ENCODE peak calls at places on chromosomes 2 and 18, in ten cellular contexts. X, D, O, J, B, F, L, R, I and E are unnamed samples. For H3K4me1, the result is how much of the 10 kb centered on the place peaks cover.

GRCh38 chr18:37484893-37485834 is 80.4 kb downstream of the CELF4 start:
- DNase-seq in L (no peak), R (peak), D (no peak), I (peak), X (peak), J (no peak), B (no peak), O (peak), F (peak), E (no peak)

GRCh38 chr2:45681675-45682074 is 30.2 kb downstream of the PRKCE start:
- DNase-seq in L (no peak), I (no peak), O (peak), J (peak), R (peak), F (peak), X (peak), D (no peak), B (no peak), E (peak)

GRCh38 chr18:10739152-10739551 is 213.3 kb downstream of the NAPG start:
- DNase-seq in J (no peak), D (no peak), R (no peak), F (peak), L (no peak), X (no peak), O (no peak), I (no peak), B (no peak), E (no peak)

GRCh38 chr18:44537521-44537920 is 143.2 kb upstream of the SETBP1 start:
- DNase-seq in R (peak), I (no peak), B (no peak), J (peak), L (no peak), F (peak), X (peak), O (no peak), D (no peak), E (peak)

GRCh38 chr2:11516984-11517648 is 16.7 kb upstream of the GREB1 start:
- DNase-seq in F (no peak), R (no peak), L (no peak), X (no peak), D (no peak), J (no peak), O (no peak), I (no peak), B (no peak), E (no peak)

GRCh38 chr2:6927753-6928152 is 10.5 kb downstream of the RNF144A start:
- DNase-seq in F (no peak), D (no peak), J (no peak), L (no peak), X (no peak), I (no peak), R (no peak), O (no peak), B (no peak), E (no peak)

GRCh38 chr2:45459860-45460259 is 151.2 kb downstream of the SRBD1 start:
- DNase-seq in R (no peak), I (peak), F (no peak), D (no peak), L (no peak), O (no peak), B (no peak), X (no peak), J (no peak), E (no peak)

GRCh38 chr2:84640386-84640785 is 124.1 kb downstream of the DNAH6 start:
- DNase-seq in D (no peak), O (no peak), J (no peak), I (no peak), F (no peak), L (no peak), R (no peak), X (no peak), B (no peak), E (no peak)

GRCh38 chr2:188937228-188938220 is 36.6 kb upstream of the COL3A1 start:
- DNase-seq in B (no peak), R (no peak), D (no peak), I (no peak), L (no peak), O (no peak), J (no peak), F (peak), X (no peak), E (no peak)

GRCh38 chr2:232925153-232925768 is 55.2 kb downstream of the SNORC start:
- DNase-seq in F (no peak), B (no peak), R (no peak), L (no peak), D (no peak), O (no peak), J (no peak), I (no peak), X (no peak), E (peak)

GRCh38 chr2:40639294-40639693 is 187.4 kb upstream of the SLC8A1 start:
- DNase-seq in I (peak), J (no peak), R (no peak), L (no peak), D (no peak), F (no peak), B (peak), X (no peak), O (no peak), E (no peak)

GRCh38 chr2:86065512-86065911 is 40.2 kb downstream of the POLR1A start:
- DNase-seq in L (no peak), O (no peak), B (no peak), X (no peak), J (no peak), F (no peak), R (no peak), D (no peak), I (no peak), E (no peak)

GRCh38 chr2:46171441-46171953 is 125.7 kb upstream of the EPAS1 start:
- DNase-seq in F (peak), L (no peak), X (peak), R (peak), J (peak), I (no peak), O (no peak), B (no peak), D (no peak), E (no peak)

GRCh38 chr2:160576054-160576499 is 82.5 kb upstream of the RBMS1 start:
- DNase-seq in I (no peak), J (no peak), B (no peak), F (peak), O (no peak), X (no peak), D (no peak), R (peak), L (no peak), E (peak)

GRCh38 chr18:6975084-6975483 is 142.5 kb downstream of the LAMA1 start:
- DNase-seq in L (no peak), J (no peak), B (no peak), R (no peak), O (no peak), I (no peak), X (no peak), D (no peak), F (no peak), E (no peak)

GRCh38 chr2:118865106-118865505 is 17.7 kb upstream of the EN1 start:
- DNase-seq in B (no peak), F (peak), R (peak), X (no peak), D (no peak), I (no peak), L (peak), O (no peak), J (peak), E (peak)

GRCh38 chr2:168766600-168766999 is 35.8 kb upstream of the NOSTRIN start:
- DNase-seq in L (no peak), O (no peak), R (no peak), F (no peak), I (no peak), B (no peak), D (no peak), X (no peak), J (peak), E (no peak)

GRCh38 chr2:25301453-25302352 is 40.0 kb downstream of the DNMT3A start:
- DNase-seq in L (peak), O (no peak), B (no peak), J (peak), X (no peak), D (no peak), R (no peak), I (peak), F (peak), E (peak)

GRCh38 chr2:98453531-98453930 is 8.9 kb downstream of the INPP4A start:
- DNase-seq in D (no peak), I (no peak), L (no peak), X (no peak), J (no peak), F (no peak), B (peak), R (no peak), O (no peak), E (no peak)
- H3K27ac ChIP-seq in D (no peak), I (no peak), L (no peak), X (no peak), J (no peak), F (no peak), B (peak), R (no peak), O (no peak), E (no peak)

GRCh38 chr18:8358066-8358795 is 251.0 kb upstream of the RAB12 start:
- DNase-seq in R (no peak), O (no peak), D (no peak), I (no peak), F (no peak), B (no peak), J (no peak), L (no peak), X (no peak), E (no peak)
- H3K4me1 ChIP-seq in R (under half), O (under half), D (under half), I (under half), F (under half), B (under half), J (under half), L (under half), X (under half), E (under half)

GRCh38 chr2:174493549-174494331 is 6.9 kb upstream of the GPR155 start:
- DNase-seq in L (no peak), O (no peak), X (no peak), D (no peak), R (no peak), J (no peak), F (no peak), I (no peak), B (no peak), E (no peak)
- H3K4me3 ChIP-seq in L (peak), O (no peak), X (no peak), D (no peak), R (no peak), J (no peak), F (no peak), I (no peak), B (no peak), E (no peak)

DNA sequence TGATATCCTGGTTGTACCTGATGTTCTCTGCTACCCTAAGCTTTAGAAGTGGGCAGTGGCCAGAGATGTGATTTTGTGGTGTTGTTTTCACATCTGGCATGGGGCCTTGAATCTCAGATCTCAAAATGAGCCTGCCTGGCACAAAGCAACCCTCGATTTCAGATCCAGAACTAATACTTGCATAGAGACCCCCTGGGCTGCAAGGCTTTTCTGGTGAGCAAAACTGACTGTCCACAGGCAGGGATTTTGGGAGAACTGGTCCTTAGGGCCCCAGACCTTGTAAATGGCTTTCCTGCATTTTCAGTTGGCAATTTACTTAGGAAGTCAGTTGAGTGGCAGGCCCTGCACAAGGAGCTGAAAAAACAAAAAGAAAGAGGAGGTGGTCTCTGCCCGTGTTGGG is 265.3 kb downstream of the MYCN start:
- DNase-seq in O (no peak), D (no peak), B (no peak), I (no peak), F (no peak), L (no peak), J (no peak), R (no peak), X (no peak), E (no peak)
- H3K27ac ChIP-seq in O (no peak), D (no peak), B (no peak), I (no peak), F (no peak), L (no peak), J (no peak), R (no peak), X (no peak), E (no peak)

GRCh38 chr18:76592096-76592495 is 97.1 kb upstream of the ZNF516 start:
- DNase-seq in D (no peak), L (no peak), J (no peak), R (no peak), X (no peak), F (no peak), O (no peak), B (no peak), I (no peak), E (no peak)
- H3K4me1 ChIP-seq in D (under half), L (under half), J (under half), R (under half), X (under half), F (under half), O (under half), B (under half), I (under half), E (under half)

DNA sequence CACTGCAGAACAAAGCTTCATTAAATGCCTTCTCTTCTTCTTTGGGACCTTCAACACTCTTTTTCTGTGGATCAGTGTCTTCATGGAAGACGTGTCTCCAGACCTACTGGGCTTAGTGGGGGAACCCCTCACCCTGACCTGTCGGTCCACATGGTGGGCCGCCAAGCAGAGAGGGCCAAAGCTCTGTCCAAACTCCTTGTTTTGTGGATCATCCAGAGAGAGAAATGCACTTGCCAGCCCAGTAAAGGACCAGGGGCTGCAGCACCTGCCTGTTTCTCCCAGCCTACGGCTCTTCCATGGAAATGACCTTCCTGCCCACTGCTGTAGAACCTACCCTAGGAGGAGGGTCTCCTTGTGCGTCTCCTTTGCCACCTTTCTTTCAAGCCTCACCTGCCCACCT is 25.9 kb downstream of the DYSF start:
- DNase-seq in B (peak), R (no peak), L (no peak), J (no peak), F (no peak), D (no peak), I (no peak), O (no peak), X (no peak), E (no peak)
- H3K4me3 ChIP-seq in B (no peak), R (no peak), L (no peak), J (no peak), F (no peak), D (no peak), I (no peak), O (no peak), X (no peak), E (no peak)